ENCODE peak calls at places on chromosomes 13 and 19, in five cellular contexts. P is neuronal stem cell, U is mesenchymal stem cell, M is H1, Y is trophoblast cell. N is an unnamed sample.

GRCh38 chr13:94352057-94352456 is 127.4 kb downstream of the DCT start:
- DNase-seq in U (peak; percentile 70), M (no peak), Y (no peak), P (no peak), N (peak; percentile 31)

GRCh38 chr19:57747472-57747807 is 825 bp downstream of the ZNF776 start:
- DNase-seq in U (peak; percentile 6), P (no peak), Y (no peak), M (no peak), N (no peak)

GRCh38 chr19:19475845-19476828 is 39.2 kb downstream of the TSSK6 start:
- DNase-seq in U (peak; percentile 33), Y (peak; percentile 30), M (no peak), P (no peak), N (no peak)

GRCh38 chr19:19480688-19481087 is 34.7 kb downstream of the TSSK6 start:
- DNase-seq in U (no peak), P (no peak), M (no peak), Y (no peak), N (no peak)

GRCh38 chr19:5625641-5626040 is 2.8 kb downstream of the SAFB start:
- DNase-seq in Y (no peak), P (no peak), M (no peak), U (no peak), N (no peak)

GRCh38 chr19:50569938-50570540 is 1.8 kb upstream of the LRRC4B start:
- DNase-seq in M (no peak), P (no peak), U (no peak), Y (no peak), N (no peak)

GRCh38 chr13:39058040-39058439 is 19.8 kb downstream of the NHLRC3 start:
- DNase-seq in P (no peak), U (no peak), M (no peak), Y (no peak), N (no peak)

GRCh38 chr13:68540244-68540643 is 1310.1 kb upstream of the PCDH9 start:
- DNase-seq in U (no peak), Y (no peak), P (no peak), M (no peak), N (no peak)

GRCh38 chr19:3302755-3303154 is 63.6 kb upstream of the NFIC start:
- DNase-seq in P (no peak), M (no peak), U (no peak), Y (no peak), N (no peak)

GRCh38 chr19:31260171-31260933 is 88.9 kb downstream of the TSHZ3 start:
- DNase-seq in M (no peak), U (no peak), Y (no peak), P (no peak), N (no peak)

GRCh38 chr19:38727868-38728660 is 16.2 kb downstream of the CAPN12 start:
- DNase-seq in P (no peak), M (no peak), Y (no peak), U (peak; percentile 42), N (no peak)

GRCh38 chr19:1067341-1068103 is 555 bp downstream of the ARHGAP45 start:
- DNase-seq in M (no peak), P (no peak), U (no peak), Y (peak; percentile 45), N (no peak)

GRCh38 chr13:114096811-114097503 is 35.5 kb downstream of the RASA3 start:
- DNase-seq in P (no peak), Y (no peak), M (no peak), U (no peak), N (no peak)

GRCh38 chr13:23561261-23561660 is 9.0 kb upstream of the TNFRSF19 start:
- DNase-seq in P (no peak), Y (no peak), M (no peak), U (no peak), N (no peak)

GRCh38 chr13:96020155-96020575 is 33.0 kb downstream of the UGGT2 start:
- DNase-seq in Y (peak; percentile 34), P (peak; percentile 70), M (no peak), U (peak; percentile 68), N (peak; percentile 67)

GRCh38 chr13:110017379-110017778 is 231.0 kb upstream of the IRS2 start:
- DNase-seq in Y (peak; percentile 61), U (peak; percentile 90), M (peak; percentile 29), P (no peak), N (peak; percentile 95)

GRCh38 chr19:1247747-1248453 is 483 bp upstream of the MIDN start:
- DNase-seq in U (peak; percentile 88), M (no peak), Y (peak; percentile 68), P (no peak), N (peak; percentile 70)

GRCh38 chr19:42074513-42075363 is 1.2 kb upstream of the ZNF574 start:
- DNase-seq in Y (no peak), P (no peak), U (no peak), M (no peak), N (no peak)

GRCh38 chr13:102773441-102774209 is at the start of gene TEX30:
- DNase-seq in P (peak; percentile 65), U (peak; percentile 76), Y (peak; percentile 92), M (peak; percentile 36), N (peak; percentile 76)

GRCh38 chr13:51800456-51800855 is 3.5 kb downstream of the DHRS12 start:
- DNase-seq in U (no peak), P (no peak), M (no peak), Y (no peak), N (no peak)

GRCh38 chr19:38055040-38055439 is 148.0 kb downstream of the SIPA1L3 start:
- DNase-seq in M (no peak), Y (no peak), P (no peak), U (no peak), N (no peak)

GRCh38 chr19:50001158-50001557 is 24.0 kb downstream of the VRK3 start:
- DNase-seq in U (no peak), M (no peak), P (no peak), Y (no peak), N (no peak)

GRCh38 chr19:50377051-50377441 is 789 bp downstream of the NR1H2 start:
- DNase-seq in U (peak; percentile 17), M (no peak), P (no peak), Y (no peak), N (no peak)

GRCh38 chr13:78603240-78603947 is at the start of gene POU4F1:
- DNase-seq in Y (peak; percentile 11), P (peak; percentile 81), M (no peak), U (no peak), N (peak; percentile 11)

GRCh38 chr13:24032252-24032651 is 128.3 kb upstream of the SPATA13 start:
- DNase-seq in U (peak; percentile 21), Y (no peak), M (no peak), P (no peak), N (peak; percentile 84)

GRCh38 chr19:4870025-4870700 is 2.7 kb upstream of the PLIN3 start:
- DNase-seq in P (no peak), U (peak; percentile 97), M (peak; percentile 49), Y (peak; percentile 88), N (peak; percentile 92)

GRCh38 chr13:86660090-86660489 is 860.9 kb upstream of the SLITRK6 start:
- DNase-seq in U (no peak), P (no peak), M (no peak), Y (no peak), N (no peak)

GRCh38 chr13:41496420-41497234 is 39.3 kb downstream of the RGCC start:
- DNase-seq in M (no peak), Y (no peak), P (no peak), U (peak; percentile 79), N (peak; percentile 95)

GRCh38 chr19:41707502-41707812 is 969 bp upstream of the CEACAM5 start:
- DNase-seq in U (no peak), P (no peak), M (no peak), Y (no peak), N (no peak)

GRCh38 chr19:54463531-54464043 is at the start of gene LENG9:
- DNase-seq in M (peak; percentile 92), P (peak; percentile 99), U (peak; percentile 100), Y (peak; percentile 100), N (peak; percentile 97)

DNA sequence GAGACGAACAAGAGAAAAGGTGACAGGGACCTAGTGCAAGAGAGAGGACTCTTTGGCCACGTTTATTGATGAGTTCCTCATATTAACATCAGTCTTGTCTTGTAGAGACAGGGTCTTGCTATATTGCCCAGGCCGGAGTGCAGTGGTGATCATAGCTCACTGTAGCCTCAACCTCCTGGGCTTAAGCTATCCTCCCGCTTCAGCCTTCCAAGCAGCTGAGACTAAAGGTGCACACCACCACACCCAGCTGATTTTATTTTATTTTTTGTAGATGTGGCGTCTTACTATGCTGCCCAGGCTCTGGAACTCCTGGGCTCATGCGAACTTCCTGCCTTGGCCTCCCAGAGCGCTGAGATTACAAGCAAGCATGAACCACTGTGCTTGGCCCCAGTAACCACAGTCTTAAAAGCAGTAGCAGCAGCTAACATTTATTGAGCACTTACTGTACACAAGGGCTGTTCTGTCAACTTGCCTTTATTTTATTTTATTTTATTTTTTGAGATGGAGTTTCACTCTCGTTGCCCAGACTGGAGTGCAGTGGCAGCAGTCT is 1.1 kb upstream of the SH2D3A start:
- DNase-seq in P (no peak), M (no peak), Y (no peak), U (no peak), N (no peak)
- H3K4me3 ChIP-seq in P (no peak overlapping the region), M (peak overlapping the region; percentile 84), Y (no peak overlapping the region), U (no peak overlapping the region), N (no peak overlapping the region)

GRCh38 chr13:30673669-30674521 is 56.2 kb downstream of the USPL1 start:
- DNase-seq in Y (peak; percentile 83), P (peak; percentile 77), M (peak; percentile 49), U (peak; percentile 83), N (peak; percentile 89)

GRCh38 chr13:30666113-30666512 is 48.4 kb downstream of the USPL1 start:
- DNase-seq in Y (peak; percentile 30), P (no peak), U (no peak), M (no peak), N (no peak)

GRCh38 chr13:30668305-30668704 is 50.6 kb downstream of the USPL1 start:
- DNase-seq in P (no peak), U (no peak), M (no peak), Y (no peak), N (no peak)

GRCh38 chr13:30667014-30667413 is 49.3 kb downstream of the USPL1 start:
- DNase-seq in P (no peak), M (no peak), U (no peak), Y (no peak), N (no peak)

GRCh38 chr13:30671271-30671815 is 53.6 kb downstream of the USPL1 start:
- DNase-seq in M (no peak), Y (peak; percentile 78), U (no peak), P (no peak), N (no peak)
- H4K91ac ChIP-seq in M (no peak overlapping the region), Y (no peak overlapping the region), U (peak overlapping the region; percentile 7), P (no peak overlapping the region), N (no peak overlapping the region)

DNA sequence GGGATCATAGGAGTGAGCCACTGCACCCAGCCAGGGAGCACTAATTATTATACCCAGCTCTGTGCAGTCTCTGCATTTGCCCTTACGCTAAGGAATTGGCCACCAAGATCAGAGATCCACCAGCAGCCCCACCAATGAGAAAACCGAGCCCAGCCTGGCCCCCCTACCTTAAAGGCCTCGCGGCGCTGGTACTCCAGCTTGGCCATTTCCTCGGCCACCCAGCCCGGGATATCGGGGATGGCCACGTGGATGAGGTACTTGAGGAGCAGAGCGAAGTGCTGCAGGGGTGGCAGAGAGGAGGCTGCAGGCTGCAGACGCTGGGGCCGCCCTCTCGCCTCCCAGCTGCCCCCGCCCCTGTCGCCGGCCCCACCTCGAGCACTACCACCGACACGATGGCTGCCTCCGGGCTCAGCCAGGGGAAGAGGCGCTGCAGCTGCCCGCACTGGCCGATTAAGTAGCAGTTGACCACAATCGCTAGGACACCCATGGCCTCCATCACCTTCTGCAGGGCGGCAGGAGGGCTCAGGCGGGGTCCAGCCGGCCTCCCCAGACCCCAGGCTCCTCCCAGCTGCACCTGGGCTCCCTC is 7.5 kb downstream of the ANO8 start:
- DNase-seq in Y (no peak), M (no peak), P (no peak), U (no peak), N (no peak)
- H3K4me3 ChIP-seq in Y (no peak overlapping the region), M (peak overlapping the region; percentile 60), P (no peak overlapping the region), U (no peak overlapping the region), N (no peak overlapping the region)

GRCh38 chr19:11597202-11598102 is at the start of gene ZNF627:
- DNase-seq in U (peak; percentile 99), P (peak; percentile 97), Y (peak; percentile 99), M (peak; percentile 93), N (peak; percentile 98)
- H4K91ac ChIP-seq in U (peak within 1 kb of the TSS; percentile 98), P (peak within 1 kb of the TSS; percentile 100), Y (peak within 1 kb of the TSS; percentile 97), M (peak within 1 kb of the TSS; percentile 99), N (peak within 1 kb of the TSS; percentile 87)